ENCODE peak calls at places on chromosomes 6 and 20, in four cellular contexts. One of them, this sample, is unnamed.
A peak's percentile ranks its signal among the peaks of the same experiment; 100 is the strongest.

GRCh38 chr6:122184260-122184934 is 215.1 kb upstream of the HSF2 start:
- DNase-seq in thoracic aorta: no peak
- DNase-seq in transverse colon: no peak
- DNase-seq in CD8-positive, alpha-beta T cell: no peak
- DNase-seq in this sample: no peak

GRCh38 chr6:16244869-16245451 is 6.6 kb downstream of the GMPR start:
- DNase-seq in transverse colon: no peak
- DNase-seq in thoracic aorta: no peak
- DNase-seq in CD8-positive, alpha-beta T cell: no peak
- DNase-seq in this sample: no peak

GRCh38 chr6:13769034-13769654 is 45.2 kb downstream of the MCUR1 start:
- DNase-seq in CD8-positive, alpha-beta T cell: no peak
- DNase-seq in thoracic aorta: no peak
- DNase-seq in transverse colon: no peak
- DNase-seq in this sample: no peak

GRCh38 chr6:83151114-83151513 is 42.0 kb downstream of the PGM3 start:
- DNase-seq in transverse colon: no peak
- DNase-seq in CD8-positive, alpha-beta T cell: no peak
- DNase-seq in thoracic aorta: no peak
- DNase-seq in this sample: no peak

GRCh38 chr6:142155895-142156757 is 9.1 kb downstream of the VTA1 start:
- DNase-seq in thoracic aorta: no peak
- DNase-seq in transverse colon: no peak
- DNase-seq in CD8-positive, alpha-beta T cell: no peak
- DNase-seq in this sample: no peak

GRCh38 chr20:51752343-51752951 is 15.7 kb downstream of the ATP9A start:
- DNase-seq in CD8-positive, alpha-beta T cell: no peak
- DNase-seq in thoracic aorta: no peak
- DNase-seq in transverse colon: no peak
- DNase-seq in this sample: peak; percentile 13

GRCh38 chr6:74607934-74608333 is 597.9 kb downstream of the COL12A1 start:
- DNase-seq in transverse colon: no peak
- DNase-seq in CD8-positive, alpha-beta T cell: no peak
- DNase-seq in thoracic aorta: no peak
- DNase-seq in this sample: no peak

GRCh38 chr6:163296835-163297519 is 117.5 kb upstream of the QKI start:
- DNase-seq in CD8-positive, alpha-beta T cell: no peak
- DNase-seq in transverse colon: no peak
- DNase-seq in thoracic aorta: no peak
- DNase-seq in this sample: no peak

GRCh38 chr20:59452856-59453255 is 151.5 kb upstream of the PHACTR3 start:
- DNase-seq in CD8-positive, alpha-beta T cell: no peak
- DNase-seq in transverse colon: no peak
- DNase-seq in thoracic aorta: no peak
- DNase-seq in this sample: no peak

GRCh38 chr6:156686429-156686939 is 90.7 kb upstream of the ARID1B start:
- DNase-seq in transverse colon: peak; percentile 51
- DNase-seq in CD8-positive, alpha-beta T cell: no peak
- DNase-seq in thoracic aorta: no peak
- DNase-seq in this sample: no peak

GRCh38 chr6:112694986-112695385 is 347.9 kb downstream of the RFPL4B start:
- DNase-seq in CD8-positive, alpha-beta T cell: no peak
- DNase-seq in thoracic aorta: no peak
- DNase-seq in transverse colon: no peak
- DNase-seq in this sample: no peak

GRCh38 chr6:44156494-44157151 is 2.0 kb upstream of the CAPN11 start:
- DNase-seq in transverse colon: no peak
- DNase-seq in thoracic aorta: no peak
- DNase-seq in CD8-positive, alpha-beta T cell: no peak
- DNase-seq in this sample: no peak

DNA sequence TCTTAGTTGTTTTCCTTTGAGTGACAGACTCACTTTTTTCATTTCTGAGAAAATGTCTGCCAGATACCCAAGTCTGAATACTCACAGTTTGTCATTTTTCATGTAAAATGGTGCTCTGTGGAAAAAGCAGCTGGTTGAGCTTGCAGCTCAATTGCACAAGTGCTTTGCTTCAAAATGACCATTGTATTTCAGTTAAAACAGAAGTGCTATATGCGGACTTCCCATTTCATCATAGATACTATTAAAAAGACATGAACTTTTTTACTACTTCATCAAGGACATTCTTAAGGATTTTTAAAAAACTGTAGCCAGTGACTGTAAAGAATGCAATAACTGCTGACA is 61.5 kb downstream of the KCNS1 start:
- DNase-seq in thoracic aorta: no peak
- DNase-seq in transverse colon: no peak
- DNase-seq in CD8-positive, alpha-beta T cell: no peak
- DNase-seq in this sample: no peak
- H3K4me1 ChIP-seq in thoracic aorta: peaks cover 12% of the 10 kb centered on the region
- H3K4me1 ChIP-seq in transverse colon: peaks cover 4% of the 10 kb centered on the region
- H3K4me1 ChIP-seq in CD8-positive, alpha-beta T cell: peaks cover 66% of the 10 kb centered on the region
- H3K4me1 ChIP-seq in this sample: peaks cover 3% of the 10 kb centered on the region

DNA sequence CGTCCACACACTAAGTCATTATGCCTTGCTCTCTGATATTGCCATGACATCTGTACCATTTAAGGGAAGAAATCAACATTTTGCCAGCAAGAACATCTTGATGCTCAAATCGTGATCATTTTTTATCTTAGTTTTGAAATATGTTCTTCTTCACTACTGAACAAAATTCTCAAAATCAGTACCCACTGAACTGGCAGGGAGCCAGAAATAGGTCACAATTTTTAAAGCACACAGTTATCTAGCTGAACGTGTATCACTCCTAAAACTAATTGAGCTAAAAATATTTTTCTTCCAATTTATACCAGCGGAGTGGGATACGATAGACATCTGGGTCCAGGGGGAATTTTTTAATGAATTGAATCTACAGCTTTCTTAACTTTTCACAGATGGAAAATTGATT is 11.3 kb downstream of the IL17F start:
- DNase-seq in thoracic aorta: no peak
- DNase-seq in CD8-positive, alpha-beta T cell: no peak
- DNase-seq in transverse colon: no peak
- DNase-seq in this sample: no peak
- H3K4me3 ChIP-seq in thoracic aorta: no peak overlapping the region
- H3K4me3 ChIP-seq in CD8-positive, alpha-beta T cell: no peak overlapping the region
- H3K4me3 ChIP-seq in transverse colon: no peak overlapping the region
- H3K4me3 ChIP-seq in this sample: no peak overlapping the region

DNA sequence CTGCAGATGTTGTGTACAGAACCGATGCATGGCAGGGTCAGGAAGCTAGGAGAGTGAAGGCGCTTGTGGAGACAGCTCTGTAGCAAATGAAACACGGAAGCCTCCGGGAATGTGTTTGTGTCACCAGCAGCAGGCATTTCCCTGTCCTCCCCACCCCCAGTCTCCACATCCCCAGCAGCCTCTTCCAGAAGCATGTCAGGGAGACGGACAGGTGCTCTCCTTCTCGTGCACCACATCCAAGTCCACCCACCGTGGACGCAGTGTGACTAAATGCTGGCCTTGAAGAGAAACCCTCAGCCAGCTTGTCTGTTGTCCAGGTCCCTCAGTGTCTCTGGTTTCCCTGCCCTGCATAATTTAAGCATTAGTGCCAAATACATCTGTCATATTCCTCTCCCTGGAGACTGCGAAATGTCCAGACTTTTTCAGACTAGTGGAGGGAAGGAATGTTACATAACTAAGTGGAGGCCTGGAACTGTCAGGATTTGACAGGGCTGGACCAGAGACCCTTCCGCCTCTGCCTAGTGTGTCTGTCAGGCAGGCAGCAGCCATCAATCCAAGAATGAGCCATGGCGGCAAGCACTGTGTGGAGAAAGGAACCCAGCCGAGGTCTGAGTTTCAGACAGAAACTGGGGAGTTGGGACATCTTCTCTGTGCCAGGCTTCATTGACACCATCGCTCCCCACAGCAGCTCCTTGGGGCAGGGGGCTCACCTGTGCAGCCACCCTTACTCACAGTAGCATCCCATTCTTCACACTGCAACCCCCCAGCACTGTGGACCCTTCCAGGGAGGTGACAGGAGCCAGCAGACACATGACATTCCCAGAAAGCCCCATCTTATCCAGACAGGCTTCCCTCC is 26.6 kb upstream of the PI16 start:
- DNase-seq in thoracic aorta: no peak
- DNase-seq in CD8-positive, alpha-beta T cell: no peak
- DNase-seq in transverse colon: peak; percentile 25
- DNase-seq in this sample: peak; percentile 91
- H3K4me1 ChIP-seq in thoracic aorta: peaks cover 3% of the 10 kb centered on the region
- H3K4me1 ChIP-seq in CD8-positive, alpha-beta T cell: no peaks in the 10 kb centered on the region
- H3K4me1 ChIP-seq in transverse colon: peaks cover 20% of the 10 kb centered on the region
- H3K4me1 ChIP-seq in this sample: peaks cover 18% of the 10 kb centered on the region

GRCh38 chr6:125250511-125250910 is 51.3 kb downstream of the HDDC2 start:
- DNase-seq in CD8-positive, alpha-beta T cell: no peak
- DNase-seq in transverse colon: no peak
- DNase-seq in thoracic aorta: no peak
- DNase-seq in this sample: no peak

GRCh38 chr6:125245523-125246264 is 56.1 kb downstream of the HDDC2 start:
- DNase-seq in transverse colon: peak; percentile 45
- DNase-seq in thoracic aorta: no peak
- DNase-seq in CD8-positive, alpha-beta T cell: no peak
- DNase-seq in this sample: no peak

GRCh38 chr6:125248136-125248535 is 53.6 kb downstream of the HDDC2 start:
- DNase-seq in CD8-positive, alpha-beta T cell: no peak
- DNase-seq in transverse colon: no peak
- DNase-seq in thoracic aorta: no peak
- DNase-seq in this sample: no peak

DNA sequence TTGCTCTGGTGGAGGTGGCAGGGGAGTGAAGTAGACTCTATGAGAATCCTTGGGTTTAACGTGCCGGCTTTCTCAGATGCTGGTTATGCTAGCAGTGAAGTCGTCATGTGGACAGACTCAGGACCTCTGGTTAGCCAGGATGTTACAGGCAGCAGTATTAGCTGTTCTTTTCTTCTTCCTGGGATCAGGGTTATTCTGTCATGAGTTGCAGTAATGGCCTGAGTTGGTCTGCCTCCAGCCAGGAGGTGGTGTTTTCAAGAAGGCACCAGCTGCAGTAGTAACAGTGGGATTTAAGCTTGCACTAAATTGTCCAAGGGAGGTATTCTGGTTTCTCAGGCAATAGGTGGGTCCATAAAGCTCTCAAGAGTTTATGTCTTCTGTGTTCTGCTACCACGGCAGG is 56.7 kb downstream of the HDDC2 start:
- DNase-seq in CD8-positive, alpha-beta T cell: no peak
- DNase-seq in transverse colon: no peak
- DNase-seq in thoracic aorta: no peak
- DNase-seq in this sample: no peak
- H3K4me3 ChIP-seq in CD8-positive, alpha-beta T cell: no peak overlapping the region
- H3K4me3 ChIP-seq in transverse colon: no peak overlapping the region
- H3K4me3 ChIP-seq in thoracic aorta: no peak overlapping the region
- H3K4me3 ChIP-seq in this sample: no peak overlapping the region

GRCh38 chr20:33275215-33275614 is 7.8 kb upstream of the BPIFB1 start:
- DNase-seq in thoracic aorta: no peak
- DNase-seq in CD8-positive, alpha-beta T cell: no peak
- DNase-seq in transverse colon: no peak
- DNase-seq in this sample: no peak
- H3K4me1 ChIP-seq in thoracic aorta: no peaks in the 10 kb centered on the region
- H3K4me1 ChIP-seq in CD8-positive, alpha-beta T cell: no peaks in the 10 kb centered on the region
- H3K4me1 ChIP-seq in transverse colon: no peaks in the 10 kb centered on the region
- H3K4me1 ChIP-seq in this sample: peaks cover 5% of the 10 kb centered on the region

DNA sequence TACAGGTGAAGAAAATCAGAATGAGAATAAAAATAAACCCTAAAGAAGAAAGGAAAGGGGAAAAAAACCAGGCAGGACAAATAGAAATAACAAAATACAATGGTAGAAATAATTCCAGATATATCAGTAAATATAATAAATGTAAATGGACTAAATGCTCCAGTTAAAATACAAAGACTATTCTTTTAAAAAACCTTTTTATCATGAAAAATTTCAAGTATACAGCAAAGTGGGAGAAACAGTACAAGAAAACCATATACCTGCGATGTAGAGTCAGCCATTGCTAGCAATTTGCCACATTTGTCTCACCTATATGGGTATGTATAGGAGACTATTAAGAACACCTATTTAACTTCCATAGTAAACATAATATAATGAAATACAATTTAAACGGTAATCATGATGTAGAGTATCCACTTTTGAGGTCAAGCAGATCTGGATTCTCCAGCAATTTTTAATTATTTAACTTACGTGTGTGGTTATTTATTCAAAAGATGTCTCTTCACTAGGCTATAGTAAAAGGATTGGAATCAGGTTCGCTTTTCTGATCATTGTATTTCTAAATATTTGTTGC is 914 bp upstream of the VAPB start:
- DNase-seq in CD8-positive, alpha-beta T cell: no peak
- DNase-seq in transverse colon: no peak
- DNase-seq in thoracic aorta: no peak
- DNase-seq in this sample: no peak
- H3K4me3 ChIP-seq in CD8-positive, alpha-beta T cell: no peak overlapping the region
- H3K4me3 ChIP-seq in transverse colon: peak overlapping the region; percentile 78
- H3K4me3 ChIP-seq in thoracic aorta: peak overlapping the region; percentile 87
- H3K4me3 ChIP-seq in this sample: peak overlapping the region; percentile 74

DNA sequence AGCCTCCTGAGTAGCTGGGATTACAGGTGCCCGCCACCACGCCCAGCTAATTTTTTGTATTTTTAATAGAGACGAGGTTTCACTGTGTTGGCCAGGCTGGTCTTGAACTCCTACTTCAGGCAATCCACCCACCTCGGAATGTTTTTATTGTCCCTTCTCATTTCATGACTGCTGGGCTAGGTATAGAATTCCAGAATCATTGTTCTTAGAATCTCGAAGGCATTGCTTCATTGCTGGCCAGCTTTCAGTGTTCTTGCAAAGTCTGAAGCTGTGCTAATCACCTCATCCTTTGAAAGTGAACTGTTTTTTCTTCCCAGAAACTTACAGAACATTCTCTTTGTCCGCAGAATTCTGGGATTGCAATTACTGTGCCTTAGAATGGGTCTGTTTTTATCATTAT is 49.0 kb downstream of the PTPN1 start:
- DNase-seq in transverse colon: no peak
- DNase-seq in CD8-positive, alpha-beta T cell: no peak
- DNase-seq in thoracic aorta: no peak
- DNase-seq in this sample: peak; percentile 27
- H3K4me1 ChIP-seq in transverse colon: peaks cover 9% of the 10 kb centered on the region
- H3K4me1 ChIP-seq in CD8-positive, alpha-beta T cell: peaks cover 3% of the 10 kb centered on the region
- H3K4me1 ChIP-seq in thoracic aorta: peaks cover 23% of the 10 kb centered on the region
- H3K4me1 ChIP-seq in this sample: peaks cover 10% of the 10 kb centered on the region

DNA sequence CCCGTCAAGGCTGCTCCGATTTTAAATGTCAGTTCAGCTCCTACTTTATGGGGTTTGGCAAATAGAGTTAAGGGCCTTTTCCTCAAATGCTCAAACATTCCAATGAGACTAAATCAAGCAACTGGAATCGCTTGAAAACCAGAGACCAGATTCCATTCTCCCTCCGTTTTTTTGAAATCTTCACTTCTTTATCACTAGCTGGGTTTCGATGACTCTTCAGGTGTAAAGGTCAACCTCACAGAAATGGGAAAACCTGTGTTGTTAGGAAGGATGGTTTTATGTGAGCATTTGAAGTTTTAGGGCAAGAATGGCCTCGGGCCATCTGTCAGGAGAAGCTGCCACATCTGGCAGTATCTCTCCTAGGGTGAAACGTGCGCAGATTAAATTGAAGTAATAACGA is 24.9 kb downstream of the TTLL2 start:
- DNase-seq in transverse colon: no peak
- DNase-seq in thoracic aorta: no peak
- DNase-seq in CD8-positive, alpha-beta T cell: no peak
- DNase-seq in this sample: no peak
- H3K4me3 ChIP-seq in transverse colon: no peak overlapping the region
- H3K4me3 ChIP-seq in thoracic aorta: no peak overlapping the region
- H3K4me3 ChIP-seq in CD8-positive, alpha-beta T cell: no peak overlapping the region
- H3K4me3 ChIP-seq in this sample: no peak overlapping the region

GRCh38 chr6:41697902-41698349 is 37.5 kb downstream of the TFEB start:
- DNase-seq in transverse colon: no peak
- DNase-seq in thoracic aorta: no peak
- DNase-seq in CD8-positive, alpha-beta T cell: no peak
- DNase-seq in this sample: no peak
- H3K4me1 ChIP-seq in transverse colon: no peaks in the 10 kb centered on the region
- H3K4me1 ChIP-seq in thoracic aorta: no peaks in the 10 kb centered on the region
- H3K4me1 ChIP-seq in CD8-positive, alpha-beta T cell: no peaks in the 10 kb centered on the region
- H3K4me1 ChIP-seq in this sample: no peaks in the 10 kb centered on the region

GRCh38 chr6:118679293-118679692 is 27.9 kb upstream of the CEP85L start:
- DNase-seq in transverse colon: no peak
- DNase-seq in thoracic aorta: no peak
- DNase-seq in CD8-positive, alpha-beta T cell: no peak
- DNase-seq in this sample: no peak
- H3K4me3 ChIP-seq in transverse colon: no peak overlapping the region
- H3K4me3 ChIP-seq in thoracic aorta: no peak overlapping the region
- H3K4me3 ChIP-seq in CD8-positive, alpha-beta T cell: no peak overlapping the region
- H3K4me3 ChIP-seq in this sample: no peak overlapping the region

This sample was measured in adrenal gland.